ENCODE peak calls at places on chromosomes 6 and 20, in seven cellular contexts. One of them, this sample, is unnamed.
A peak's percentile ranks its signal among the peaks of the same experiment; 100 is the strongest.

GRCh38 chr20:59770851-59771250 is 162.6 kb downstream of the SYCP2 start:
- DNase-seq in CD8-positive, alpha-beta T cell: no peak
- DNase-seq in WTC11: no peak
- DNase-seq in NCI-H510A treated with DMSO at 0.1 percent for 48 hours: no peak
- DNase-seq in EL: no peak
- DNase-seq in activated naive CD8-positive, alpha-beta T cell treated with anti-CD3 and anti-CD28 coated beads, Interleukin-2, amount 50 U/mL, for 24 hours: no peak
- DNase-seq in stomach: no peak
- DNase-seq in this sample: no peak

GRCh38 chr6:110703906-110704594 is 111.2 kb downstream of the CDK19 start:
- DNase-seq in activated naive CD8-positive, alpha-beta T cell treated with anti-CD3 and anti-CD28 coated beads, Interleukin-2, amount 50 U/mL, for 24 hours: no peak
- DNase-seq in CD8-positive, alpha-beta T cell: no peak
- DNase-seq in WTC11: no peak
- DNase-seq in NCI-H510A treated with DMSO at 0.1 percent for 48 hours: no peak
- DNase-seq in EL: no peak
- DNase-seq in stomach: no peak
- DNase-seq in this sample: no peak

GRCh38 chr6:122372647-122373046 is 26.8 kb upstream of the HSF2 start:
- DNase-seq in CD8-positive, alpha-beta T cell: no peak
- DNase-seq in stomach: no peak
- DNase-seq in WTC11: no peak
- DNase-seq in EL: no peak
- DNase-seq in activated naive CD8-positive, alpha-beta T cell treated with anti-CD3 and anti-CD28 coated beads, Interleukin-2, amount 50 U/mL, for 24 hours: no peak
- DNase-seq in NCI-H510A treated with DMSO at 0.1 percent for 48 hours: no peak
- DNase-seq in this sample: no peak

GRCh38 chr6:139852484-139853140 is 478.2 kb upstream of the CITED2 start:
- DNase-seq in stomach: no peak
- DNase-seq in activated naive CD8-positive, alpha-beta T cell treated with anti-CD3 and anti-CD28 coated beads, Interleukin-2, amount 50 U/mL, for 24 hours: no peak
- DNase-seq in CD8-positive, alpha-beta T cell: no peak
- DNase-seq in WTC11: no peak
- DNase-seq in EL: peak; percentile 89
- DNase-seq in NCI-H510A treated with DMSO at 0.1 percent for 48 hours: no peak
- DNase-seq in this sample: no peak

GRCh38 chr6:41599015-41599835 is 39.0 kb upstream of the MDFI start:
- DNase-seq in WTC11: no peak
- DNase-seq in NCI-H510A treated with DMSO at 0.1 percent for 48 hours: no peak
- DNase-seq in CD8-positive, alpha-beta T cell: no peak
- DNase-seq in activated naive CD8-positive, alpha-beta T cell treated with anti-CD3 and anti-CD28 coated beads, Interleukin-2, amount 50 U/mL, for 24 hours: no peak
- DNase-seq in EL: no peak
- DNase-seq in stomach: peak; percentile 62
- DNase-seq in this sample: no peak

GRCh38 chr6:150409576-150410066 is 40.8 kb downstream of the IYD start:
- DNase-seq in activated naive CD8-positive, alpha-beta T cell treated with anti-CD3 and anti-CD28 coated beads, Interleukin-2, amount 50 U/mL, for 24 hours: no peak
- DNase-seq in EL: no peak
- DNase-seq in NCI-H510A treated with DMSO at 0.1 percent for 48 hours: peak; percentile 57
- DNase-seq in stomach: peak; percentile 89
- DNase-seq in WTC11: no peak
- DNase-seq in CD8-positive, alpha-beta T cell: no peak
- DNase-seq in this sample: peak; percentile 84

GRCh38 chr20:37850724-37851123 is 52.2 kb upstream of the VSTM2L start:
- DNase-seq in EL: no peak
- DNase-seq in NCI-H510A treated with DMSO at 0.1 percent for 48 hours: no peak
- DNase-seq in activated naive CD8-positive, alpha-beta T cell treated with anti-CD3 and anti-CD28 coated beads, Interleukin-2, amount 50 U/mL, for 24 hours: no peak
- DNase-seq in WTC11: no peak
- DNase-seq in stomach: no peak
- DNase-seq in CD8-positive, alpha-beta T cell: no peak
- DNase-seq in this sample: no peak

GRCh38 chr6:19356692-19357091 is 480.5 kb upstream of the ID4 start:
- DNase-seq in activated naive CD8-positive, alpha-beta T cell treated with anti-CD3 and anti-CD28 coated beads, Interleukin-2, amount 50 U/mL, for 24 hours: no peak
- DNase-seq in stomach: no peak
- DNase-seq in CD8-positive, alpha-beta T cell: no peak
- DNase-seq in EL: no peak
- DNase-seq in NCI-H510A treated with DMSO at 0.1 percent for 48 hours: no peak
- DNase-seq in WTC11: no peak
- DNase-seq in this sample: no peak

GRCh38 chr20:34931771-34932170 is 23.8 kb downstream of the GSS start:
- DNase-seq in EL: no peak
- DNase-seq in stomach: no peak
- DNase-seq in NCI-H510A treated with DMSO at 0.1 percent for 48 hours: no peak
- DNase-seq in WTC11: no peak
- DNase-seq in CD8-positive, alpha-beta T cell: no peak
- DNase-seq in activated naive CD8-positive, alpha-beta T cell treated with anti-CD3 and anti-CD28 coated beads, Interleukin-2, amount 50 U/mL, for 24 hours: no peak
- DNase-seq in this sample: no peak

GRCh38 chr20:40860487-40860902 is 168.1 kb upstream of the TOP1 start:
- DNase-seq in NCI-H510A treated with DMSO at 0.1 percent for 48 hours: no peak
- DNase-seq in activated naive CD8-positive, alpha-beta T cell treated with anti-CD3 and anti-CD28 coated beads, Interleukin-2, amount 50 U/mL, for 24 hours: no peak
- DNase-seq in EL: peak; percentile 31
- DNase-seq in stomach: no peak
- DNase-seq in WTC11: no peak
- DNase-seq in CD8-positive, alpha-beta T cell: no peak
- DNase-seq in this sample: no peak

GRCh38 chr6:23446394-23447001 is 679.5 kb upstream of the NRSN1 start:
- DNase-seq in WTC11: no peak
- DNase-seq in NCI-H510A treated with DMSO at 0.1 percent for 48 hours: peak; percentile 50
- DNase-seq in EL: peak; percentile 33
- DNase-seq in stomach: no peak
- DNase-seq in CD8-positive, alpha-beta T cell: no peak
- DNase-seq in activated naive CD8-positive, alpha-beta T cell treated with anti-CD3 and anti-CD28 coated beads, Interleukin-2, amount 50 U/mL, for 24 hours: no peak
- DNase-seq in this sample: no peak

GRCh38 chr20:48924711-48925109 is 3.2 kb downstream of the ARFGEF2 start:
- DNase-seq in CD8-positive, alpha-beta T cell: no peak
- DNase-seq in activated naive CD8-positive, alpha-beta T cell treated with anti-CD3 and anti-CD28 coated beads, Interleukin-2, amount 50 U/mL, for 24 hours: no peak
- DNase-seq in EL: no peak
- DNase-seq in stomach: no peak
- DNase-seq in WTC11: no peak
- DNase-seq in NCI-H510A treated with DMSO at 0.1 percent for 48 hours: no peak
- DNase-seq in this sample: no peak

GRCh38 chr6:166928644-166929515 is 27.5 kb downstream of the RNASET2 start:
- DNase-seq in WTC11: no peak
- DNase-seq in NCI-H510A treated with DMSO at 0.1 percent for 48 hours: no peak
- DNase-seq in activated naive CD8-positive, alpha-beta T cell treated with anti-CD3 and anti-CD28 coated beads, Interleukin-2, amount 50 U/mL, for 24 hours: no peak
- DNase-seq in stomach: no peak
- DNase-seq in EL: no peak
- DNase-seq in CD8-positive, alpha-beta T cell: no peak
- DNase-seq in this sample: no peak

GRCh38 chr20:59518881-59519706 is 85.2 kb upstream of the PHACTR3 start:
- DNase-seq in WTC11: peak; percentile 54
- DNase-seq in NCI-H510A treated with DMSO at 0.1 percent for 48 hours: peak; percentile 24
- DNase-seq in EL: peak; percentile 43
- DNase-seq in stomach: peak; percentile 37
- DNase-seq in activated naive CD8-positive, alpha-beta T cell treated with anti-CD3 and anti-CD28 coated beads, Interleukin-2, amount 50 U/mL, for 24 hours: peak; percentile 6
- DNase-seq in CD8-positive, alpha-beta T cell: peak; percentile 5
- DNase-seq in this sample: no peak

GRCh38 chr6:67121115-67121514 is 1414.1 kb upstream of the EYS start:
- DNase-seq in stomach: no peak
- DNase-seq in WTC11: no peak
- DNase-seq in CD8-positive, alpha-beta T cell: no peak
- DNase-seq in NCI-H510A treated with DMSO at 0.1 percent for 48 hours: no peak
- DNase-seq in EL: no peak
- DNase-seq in activated naive CD8-positive, alpha-beta T cell treated with anti-CD3 and anti-CD28 coated beads, Interleukin-2, amount 50 U/mL, for 24 hours: no peak
- DNase-seq in this sample: no peak

GRCh38 chr6:155832596-155832995 is 377.0 kb upstream of the NOX3 start:
- DNase-seq in CD8-positive, alpha-beta T cell: no peak
- DNase-seq in EL: peak; percentile 43
- DNase-seq in activated naive CD8-positive, alpha-beta T cell treated with anti-CD3 and anti-CD28 coated beads, Interleukin-2, amount 50 U/mL, for 24 hours: no peak
- DNase-seq in stomach: no peak
- DNase-seq in NCI-H510A treated with DMSO at 0.1 percent for 48 hours: peak; percentile 0
- DNase-seq in WTC11: no peak
- DNase-seq in this sample: no peak

GRCh38 chr6:24951831-24952299 is 16.1 kb upstream of the RIPOR2 start:
- DNase-seq in NCI-H510A treated with DMSO at 0.1 percent for 48 hours: no peak
- DNase-seq in WTC11: no peak
- DNase-seq in activated naive CD8-positive, alpha-beta T cell treated with anti-CD3 and anti-CD28 coated beads, Interleukin-2, amount 50 U/mL, for 24 hours: no peak
- DNase-seq in CD8-positive, alpha-beta T cell: no peak
- DNase-seq in EL: no peak
- DNase-seq in stomach: no peak
- DNase-seq in this sample: no peak

GRCh38 chr6:153084393-153084792 is 46.7 kb downstream of the RGS17 start:
- DNase-seq in CD8-positive, alpha-beta T cell: no peak
- DNase-seq in WTC11: no peak
- DNase-seq in activated naive CD8-positive, alpha-beta T cell treated with anti-CD3 and anti-CD28 coated beads, Interleukin-2, amount 50 U/mL, for 24 hours: no peak
- DNase-seq in NCI-H510A treated with DMSO at 0.1 percent for 48 hours: no peak
- DNase-seq in stomach: no peak
- DNase-seq in EL: peak; percentile 4
- DNase-seq in this sample: no peak

GRCh38 chr6:71468841-71469750 is 180.5 kb downstream of the OGFRL1 start:
- DNase-seq in stomach: no peak
- DNase-seq in EL: peak; percentile 97
- DNase-seq in NCI-H510A treated with DMSO at 0.1 percent for 48 hours: no peak
- DNase-seq in CD8-positive, alpha-beta T cell: no peak
- DNase-seq in WTC11: no peak
- DNase-seq in activated naive CD8-positive, alpha-beta T cell treated with anti-CD3 and anti-CD28 coated beads, Interleukin-2, amount 50 U/mL, for 24 hours: no peak
- DNase-seq in this sample: no peak

GRCh38 chr6:144377586-144377985 is 92.5 kb downstream of the UTRN start:
- DNase-seq in NCI-H510A treated with DMSO at 0.1 percent for 48 hours: no peak
- DNase-seq in CD8-positive, alpha-beta T cell: no peak
- DNase-seq in stomach: no peak
- DNase-seq in activated naive CD8-positive, alpha-beta T cell treated with anti-CD3 and anti-CD28 coated beads, Interleukin-2, amount 50 U/mL, for 24 hours: no peak
- DNase-seq in WTC11: no peak
- DNase-seq in EL: peak; percentile 45
- DNase-seq in this sample: no peak

GRCh38 chr20:64083380-64084208 is 604 bp downstream of the LKAAEAR1 start:
- DNase-seq in CD8-positive, alpha-beta T cell: peak; percentile 62
- DNase-seq in activated naive CD8-positive, alpha-beta T cell treated with anti-CD3 and anti-CD28 coated beads, Interleukin-2, amount 50 U/mL, for 24 hours: peak; percentile 82
- DNase-seq in NCI-H510A treated with DMSO at 0.1 percent for 48 hours: peak; percentile 54
- DNase-seq in stomach: peak; percentile 73
- DNase-seq in EL: peak; percentile 77
- DNase-seq in WTC11: peak; percentile 82
- DNase-seq in this sample: peak; percentile 82

GRCh38 chr20:62065669-62066338 is at the start of gene TAF4:
- DNase-seq in stomach: peak; percentile 81
- DNase-seq in activated naive CD8-positive, alpha-beta T cell treated with anti-CD3 and anti-CD28 coated beads, Interleukin-2, amount 50 U/mL, for 24 hours: peak; percentile 80
- DNase-seq in NCI-H510A treated with DMSO at 0.1 percent for 48 hours: peak; percentile 62
- DNase-seq in CD8-positive, alpha-beta T cell: peak; percentile 71
- DNase-seq in EL: peak; percentile 79
- DNase-seq in WTC11: peak; percentile 70
- DNase-seq in this sample: peak; percentile 85

GRCh38 chr6:149318581-149319286 is 1.2 kb downstream of the TAB2 start:
- DNase-seq in EL: peak; percentile 46
- DNase-seq in activated naive CD8-positive, alpha-beta T cell treated with anti-CD3 and anti-CD28 coated beads, Interleukin-2, amount 50 U/mL, for 24 hours: no peak
- DNase-seq in NCI-H510A treated with DMSO at 0.1 percent for 48 hours: no peak
- DNase-seq in WTC11: no peak
- DNase-seq in CD8-positive, alpha-beta T cell: no peak
- DNase-seq in stomach: no peak
- DNase-seq in this sample: no peak

GRCh38 chr20:60056345-60057122 is 98.3 kb downstream of the CDH26 start:
- DNase-seq in NCI-H510A treated with DMSO at 0.1 percent for 48 hours: peak; percentile 15
- DNase-seq in CD8-positive, alpha-beta T cell: no peak
- DNase-seq in stomach: no peak
- DNase-seq in activated naive CD8-positive, alpha-beta T cell treated with anti-CD3 and anti-CD28 coated beads, Interleukin-2, amount 50 U/mL, for 24 hours: no peak
- DNase-seq in WTC11: no peak
- DNase-seq in EL: no peak
- DNase-seq in this sample: no peak

GRCh38 chr6:82025271-82025670 is 222.3 kb downstream of the IBTK start:
- DNase-seq in stomach: no peak
- DNase-seq in EL: no peak
- DNase-seq in CD8-positive, alpha-beta T cell: no peak
- DNase-seq in activated naive CD8-positive, alpha-beta T cell treated with anti-CD3 and anti-CD28 coated beads, Interleukin-2, amount 50 U/mL, for 24 hours: no peak
- DNase-seq in WTC11: no peak
- DNase-seq in NCI-H510A treated with DMSO at 0.1 percent for 48 hours: no peak
- DNase-seq in this sample: no peak

GRCh38 chr20:14470231-14470894 is 133.0 kb upstream of the FLRT3 start:
- DNase-seq in EL: no peak
- DNase-seq in CD8-positive, alpha-beta T cell: no peak
- DNase-seq in WTC11: no peak
- DNase-seq in activated naive CD8-positive, alpha-beta T cell treated with anti-CD3 and anti-CD28 coated beads, Interleukin-2, amount 50 U/mL, for 24 hours: no peak
- DNase-seq in stomach: peak; percentile 74
- DNase-seq in NCI-H510A treated with DMSO at 0.1 percent for 48 hours: no peak
- DNase-seq in this sample: no peak

GRCh38 chr6:72788188-72788587 is 166.3 kb downstream of the KCNQ5 start:
- DNase-seq in activated naive CD8-positive, alpha-beta T cell treated with anti-CD3 and anti-CD28 coated beads, Interleukin-2, amount 50 U/mL, for 24 hours: no peak
- DNase-seq in WTC11: no peak
- DNase-seq in CD8-positive, alpha-beta T cell: no peak
- DNase-seq in NCI-H510A treated with DMSO at 0.1 percent for 48 hours: no peak
- DNase-seq in stomach: no peak
- DNase-seq in EL: peak; percentile 81
- DNase-seq in this sample: no peak

GRCh38 chr6:34656378-34657036 is 40.1 kb downstream of the ILRUN start:
- DNase-seq in EL: peak; percentile 70
- DNase-seq in stomach: peak; percentile 78
- DNase-seq in NCI-H510A treated with DMSO at 0.1 percent for 48 hours: peak; percentile 97
- DNase-seq in activated naive CD8-positive, alpha-beta T cell treated with anti-CD3 and anti-CD28 coated beads, Interleukin-2, amount 50 U/mL, for 24 hours: peak; percentile 27
- DNase-seq in CD8-positive, alpha-beta T cell: no peak
- DNase-seq in WTC11: no peak
- DNase-seq in this sample: no peak

GRCh38 chr6:128500017-128500416 is 20.4 kb downstream of the PTPRK start:
- DNase-seq in WTC11: no peak
- DNase-seq in CD8-positive, alpha-beta T cell: no peak
- DNase-seq in NCI-H510A treated with DMSO at 0.1 percent for 48 hours: no peak
- DNase-seq in EL: peak; percentile 14
- DNase-seq in stomach: no peak
- DNase-seq in activated naive CD8-positive, alpha-beta T cell treated with anti-CD3 and anti-CD28 coated beads, Interleukin-2, amount 50 U/mL, for 24 hours: no peak
- DNase-seq in this sample: no peak

GRCh38 chr6:14408491-14408890 is 290.9 kb downstream of the CD83 start:
- DNase-seq in WTC11: no peak
- DNase-seq in NCI-H510A treated with DMSO at 0.1 percent for 48 hours: no peak
- DNase-seq in CD8-positive, alpha-beta T cell: no peak
- DNase-seq in stomach: no peak
- DNase-seq in activated naive CD8-positive, alpha-beta T cell treated with anti-CD3 and anti-CD28 coated beads, Interleukin-2, amount 50 U/mL, for 24 hours: no peak
- DNase-seq in EL: no peak
- DNase-seq in this sample: no peak

GRCh38 chr6:23415819-23416427 is 710.1 kb upstream of the NRSN1 start:
- DNase-seq in CD8-positive, alpha-beta T cell: no peak
- DNase-seq in EL: no peak
- DNase-seq in WTC11: no peak
- DNase-seq in activated naive CD8-positive, alpha-beta T cell treated with anti-CD3 and anti-CD28 coated beads, Interleukin-2, amount 50 U/mL, for 24 hours: no peak
- DNase-seq in stomach: no peak
- DNase-seq in NCI-H510A treated with DMSO at 0.1 percent for 48 hours: no peak
- DNase-seq in this sample: no peak

GRCh38 chr6:138485005-138485545 is 14.2 kb downstream of the NHSL1 start:
- DNase-seq in CD8-positive, alpha-beta T cell: no peak
- DNase-seq in EL: no peak
- DNase-seq in NCI-H510A treated with DMSO at 0.1 percent for 48 hours: peak; percentile 30
- DNase-seq in stomach: no peak
- DNase-seq in activated naive CD8-positive, alpha-beta T cell treated with anti-CD3 and anti-CD28 coated beads, Interleukin-2, amount 50 U/mL, for 24 hours: no peak
- DNase-seq in WTC11: no peak
- DNase-seq in this sample: no peak

GRCh38 chr6:15303920-15304291 is 58.0 kb downstream of the JARID2 start:
- DNase-seq in EL: no peak
- DNase-seq in CD8-positive, alpha-beta T cell: no peak
- DNase-seq in WTC11: no peak
- DNase-seq in activated naive CD8-positive, alpha-beta T cell treated with anti-CD3 and anti-CD28 coated beads, Interleukin-2, amount 50 U/mL, for 24 hours: no peak
- DNase-seq in stomach: no peak
- DNase-seq in NCI-H510A treated with DMSO at 0.1 percent for 48 hours: no peak
- DNase-seq in this sample: no peak

GRCh38 chr6:18503588-18504231 is 116.6 kb downstream of the RNF144B start:
- DNase-seq in EL: peak; percentile 85
- DNase-seq in NCI-H510A treated with DMSO at 0.1 percent for 48 hours: peak; percentile 70
- DNase-seq in activated naive CD8-positive, alpha-beta T cell treated with anti-CD3 and anti-CD28 coated beads, Interleukin-2, amount 50 U/mL, for 24 hours: no peak
- DNase-seq in CD8-positive, alpha-beta T cell: peak; percentile 7
- DNase-seq in stomach: peak; percentile 55
- DNase-seq in WTC11: peak; percentile 53
- DNase-seq in this sample: peak; percentile 69

GRCh38 chr20:33407251-33407650 is 5.9 kb upstream of the CDK5RAP1 start:
- DNase-seq in EL: peak; percentile 17
- DNase-seq in activated naive CD8-positive, alpha-beta T cell treated with anti-CD3 and anti-CD28 coated beads, Interleukin-2, amount 50 U/mL, for 24 hours: no peak
- DNase-seq in NCI-H510A treated with DMSO at 0.1 percent for 48 hours: no peak
- DNase-seq in CD8-positive, alpha-beta T cell: no peak
- DNase-seq in WTC11: no peak
- DNase-seq in stomach: no peak
- DNase-seq in this sample: no peak

GRCh38 chr20:63017076-63017825 is 10.5 kb upstream of the BHLHE23 start:
- DNase-seq in stomach: no peak
- DNase-seq in WTC11: no peak
- DNase-seq in NCI-H510A treated with DMSO at 0.1 percent for 48 hours: no peak
- DNase-seq in activated naive CD8-positive, alpha-beta T cell treated with anti-CD3 and anti-CD28 coated beads, Interleukin-2, amount 50 U/mL, for 24 hours: no peak
- DNase-seq in CD8-positive, alpha-beta T cell: no peak
- DNase-seq in EL: no peak
- DNase-seq in this sample: no peak

GRCh38 chr6:82619573-82619972 is 256.0 kb downstream of the TPBG start:
- DNase-seq in WTC11: no peak
- DNase-seq in activated naive CD8-positive, alpha-beta T cell treated with anti-CD3 and anti-CD28 coated beads, Interleukin-2, amount 50 U/mL, for 24 hours: no peak
- DNase-seq in CD8-positive, alpha-beta T cell: no peak
- DNase-seq in EL: no peak
- DNase-seq in stomach: no peak
- DNase-seq in NCI-H510A treated with DMSO at 0.1 percent for 48 hours: no peak
- DNase-seq in this sample: no peak

GRCh38 chr6:32411943-32412342 is 5.0 kb upstream of the BTNL2 start:
- DNase-seq in NCI-H510A treated with DMSO at 0.1 percent for 48 hours: no peak
- DNase-seq in EL: no peak
- DNase-seq in stomach: no peak
- DNase-seq in activated naive CD8-positive, alpha-beta T cell treated with anti-CD3 and anti-CD28 coated beads, Interleukin-2, amount 50 U/mL, for 24 hours: no peak
- DNase-seq in CD8-positive, alpha-beta T cell: no peak
- DNase-seq in WTC11: no peak
- DNase-seq in this sample: no peak